ENCODE peak calls at places on chromosome X, in six cellular contexts. N, U, S, K, C and L are unnamed samples.
A peak's percentile ranks its signal among the peaks of the same experiment; 100 is the strongest.

GRCh38 chrX:43836435-43837184 is 45.6 kb downstream of the MAOB start:
- DNase-seq in N (no peak), U (no peak), S (no peak), K (peak; percentile 10), C (no peak), L (peak; percentile 40)

GRCh38 chrX:39152106-39152649 is 350.9 kb downstream of the MID1IP1 start:
- DNase-seq in N (peak; percentile 45), U (no peak), S (no peak), K (no peak), C (no peak), L (peak; percentile 76)

GRCh38 chrX:115183980-115184379 is 5.2 kb upstream of the RBMXL3 start:
- DNase-seq in N (no peak), U (no peak), S (no peak), K (no peak), C (no peak), L (no peak)

GRCh38 chrX:50697691-50698090 is 116.3 kb downstream of the SHROOM4 start:
- DNase-seq in N (no peak), U (no peak), S (no peak), K (no peak), C (no peak), L (peak; percentile 81)

GRCh38 chrX:10939384-10939783 is 171.7 kb upstream of the HCCS start:
- DNase-seq in N (no peak), U (no peak), S (no peak), K (no peak), C (no peak), L (no peak)

GRCh38 chrX:87900320-87900908 is 382.8 kb downstream of the KLHL4 start:
- DNase-seq in N (peak; percentile 11), U (no peak), S (no peak), K (no peak), C (no peak), L (no peak)

GRCh38 chrX:151088221-151088620 is 88.2 kb upstream of the GPR50 start:
- DNase-seq in N (no peak), U (no peak), S (no peak), K (no peak), C (no peak), L (no peak)

GRCh38 chrX:11137543-11138139 is 26.5 kb downstream of the HCCS start:
- DNase-seq in N (no peak), U (no peak), S (no peak), K (no peak), C (no peak), L (peak; percentile 67)

GRCh38 chrX:154036513-154036912 is 16.8 kb upstream of the IRAK1 start:
- DNase-seq in N (no peak), U (no peak), S (no peak), K (no peak), C (no peak), L (no peak)

GRCh38 chrX:136395271-136395670 is 92.5 kb upstream of the BRS3 start:
- DNase-seq in N (no peak), U (no peak), S (no peak), K (no peak), C (no peak), L (no peak)

GRCh38 chrX:54042609-54043010 is 1.7 kb downstream of the PHF8 start:
- DNase-seq in N (peak; percentile 15), U (no peak), S (no peak), K (no peak), C (peak; percentile 78), L (peak; percentile 72)

GRCh38 chrX:55335296-55335695 is 70.6 kb upstream of the PAGE3 start:
- DNase-seq in N (no peak), U (no peak), S (no peak), K (no peak), C (no peak), L (no peak)

GRCh38 chrX:129785160-129785947 is 5.6 kb downstream of the SASH3 start:
- DNase-seq in N (no peak), U (no peak), S (no peak), K (no peak), C (peak; percentile 22), L (no peak)

GRCh38 chrX:109952985-109953905 is 49.7 kb upstream of the TMEM164 start:
- DNase-seq in N (no peak), U (no peak), S (no peak), K (no peak), C (no peak), L (peak; percentile 27)

GRCh38 chrX:367349-367748 is 19.4 kb downstream of the PPP2R3B start:
- DNase-seq in N (no peak), U (peak; percentile 49), S (no peak), K (no peak), C (no peak), L (no peak)

GRCh38 chrX:115561605-115562491 is 874 bp downstream of the PLS3 start:
- DNase-seq in N (no peak), U (peak; percentile 81), S (peak; percentile 7), K (peak; percentile 28), C (no peak), L (peak; percentile 77)